ENCODE peak calls at places on chromosomes 7 and 10, in four cellular contexts. H, E, Q and M are unnamed samples.

GRCh38 chr10:87657370-87657769 is 2.3 kb upstream of the PAPSS2 start:
- DNase-seq in Q (no peak), H (no peak), E (peak), M (no peak)

GRCh38 chr10:77392851-77393250 is 244.8 kb downstream of the KCNMA1 start:
- DNase-seq in Q (no peak), H (no peak), E (peak), M (no peak)

GRCh38 chr10:31757374-31757773 is 171.3 kb downstream of the ARHGAP12 start:
- DNase-seq in H (no peak), Q (no peak), E (no peak), M (no peak)

GRCh38 chr10:8365935-8366911 is 311.7 kb downstream of the GATA3 start:
- DNase-seq in H (peak), Q (no peak), E (peak), M (no peak)

GRCh38 chr10:69769395-69769989 is 32.2 kb upstream of the COL13A1 start:
- DNase-seq in E (peak), H (no peak), Q (peak), M (no peak)

GRCh38 chr10:79331709-79332108 is 15.6 kb upstream of the PPIF start:
- DNase-seq in Q (no peak), H (no peak), E (peak), M (peak)

GRCh38 chr7:142308326-142308725 is 50.5 kb upstream of the PRSS58 start:
- DNase-seq in E (no peak), Q (no peak), H (no peak), M (no peak)

GRCh38 chr10:34255075-34255474 is 560.0 kb downstream of the PARD3 start:
- DNase-seq in Q (no peak), H (no peak), E (peak), M (no peak)

GRCh38 chr7:80139179-80139578 is 4.5 kb downstream of the GNAI1 start:
- DNase-seq in Q (no peak), E (peak), H (no peak), M (no peak)

GRCh38 chr7:69598081-69598486 is at the start of gene AUTS2:
- DNase-seq in E (peak), H (peak), Q (peak), M (peak)
- TF ChIP-seq HMGXB4 in E (no peak), H (no peak), Q (no peak), M (no peak)

DNA sequence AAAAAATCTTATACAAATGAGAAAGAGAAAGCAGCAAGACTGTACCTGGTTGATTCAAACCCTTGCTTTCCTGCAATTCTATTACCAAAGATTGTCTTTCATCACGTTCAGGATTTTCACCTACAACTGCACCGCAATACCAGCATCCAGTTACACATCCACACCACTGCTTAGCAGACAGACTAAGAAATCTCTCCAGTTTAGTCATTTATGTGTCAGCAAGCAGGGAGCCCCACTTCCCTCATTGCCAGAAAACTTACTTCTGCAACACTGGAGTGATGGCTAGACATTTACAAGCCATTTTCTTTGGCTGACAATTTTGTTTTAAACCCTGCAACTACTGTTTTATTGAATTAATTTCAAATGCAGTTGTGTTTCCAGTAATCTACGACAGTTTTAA is 359.6 kb upstream of the MEOX2 start:
- DNase-seq in H (no peak), E (no peak), Q (no peak), M (no peak)
- TF ChIP-seq HMGXB4 in H (no peak), E (no peak), Q (no peak), M (no peak)

DNA sequence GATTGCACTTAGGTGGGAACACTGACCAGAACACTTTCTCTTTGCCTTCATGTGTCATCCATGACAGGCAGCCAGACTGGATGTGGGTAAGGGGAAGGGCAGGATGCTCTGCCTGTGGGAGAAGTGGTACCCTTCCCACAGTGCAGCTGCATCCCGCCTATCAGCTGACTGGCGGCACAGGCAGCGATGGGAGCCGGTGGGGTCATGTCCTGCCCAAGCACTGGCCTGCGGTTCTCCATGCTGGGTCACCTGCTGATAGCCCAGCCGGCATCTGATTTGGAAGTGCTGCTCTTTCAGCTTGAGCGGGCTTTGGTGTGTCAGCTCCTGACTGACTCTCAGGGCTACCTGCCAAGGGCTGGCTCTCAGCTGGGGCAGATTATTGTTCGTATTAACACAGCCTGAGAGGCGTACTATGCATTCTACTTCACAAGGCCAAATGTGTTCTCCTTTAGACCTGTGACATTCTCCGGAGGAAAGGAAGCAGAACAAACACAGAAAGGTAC is 105.2 kb upstream of the PDLIM1 start:
- DNase-seq in Q (no peak), H (no peak), E (no peak), M (no peak)
- TF ChIP-seq HMGXB4 in Q (no peak), H (no peak), E (no peak), M (no peak)

DNA sequence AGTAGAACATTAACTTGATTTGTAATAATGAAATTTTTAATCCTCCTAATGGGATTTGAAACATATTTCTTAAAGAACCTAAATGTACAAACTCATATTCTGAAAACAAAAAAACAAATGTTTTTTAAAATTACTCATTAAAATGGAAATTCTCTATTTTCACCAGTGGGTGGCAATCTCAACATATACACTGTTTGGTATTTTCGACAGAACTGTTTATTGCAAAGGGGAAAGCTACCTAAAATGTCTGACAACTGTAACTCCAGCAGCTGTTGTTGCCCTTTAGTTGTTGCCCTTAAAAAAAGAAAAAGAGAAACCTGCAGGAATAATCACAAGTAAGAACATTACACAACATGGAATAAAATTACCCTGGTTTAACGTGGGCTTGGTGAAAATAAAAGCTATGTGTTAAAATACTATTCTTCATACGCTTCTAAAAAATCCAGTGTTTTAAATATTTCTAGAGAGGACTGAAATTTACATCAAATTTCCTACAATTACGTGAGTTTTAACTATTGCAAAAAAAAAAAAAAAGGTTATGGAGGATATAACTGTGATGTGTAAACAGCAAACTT is 54.5 kb downstream of the COL1A2 start:
- DNase-seq in Q (no peak), E (peak), H (peak), M (peak)
- TF ChIP-seq HMGXB4 in Q (no peak), E (no peak), H (no peak), M (no peak)

DNA sequence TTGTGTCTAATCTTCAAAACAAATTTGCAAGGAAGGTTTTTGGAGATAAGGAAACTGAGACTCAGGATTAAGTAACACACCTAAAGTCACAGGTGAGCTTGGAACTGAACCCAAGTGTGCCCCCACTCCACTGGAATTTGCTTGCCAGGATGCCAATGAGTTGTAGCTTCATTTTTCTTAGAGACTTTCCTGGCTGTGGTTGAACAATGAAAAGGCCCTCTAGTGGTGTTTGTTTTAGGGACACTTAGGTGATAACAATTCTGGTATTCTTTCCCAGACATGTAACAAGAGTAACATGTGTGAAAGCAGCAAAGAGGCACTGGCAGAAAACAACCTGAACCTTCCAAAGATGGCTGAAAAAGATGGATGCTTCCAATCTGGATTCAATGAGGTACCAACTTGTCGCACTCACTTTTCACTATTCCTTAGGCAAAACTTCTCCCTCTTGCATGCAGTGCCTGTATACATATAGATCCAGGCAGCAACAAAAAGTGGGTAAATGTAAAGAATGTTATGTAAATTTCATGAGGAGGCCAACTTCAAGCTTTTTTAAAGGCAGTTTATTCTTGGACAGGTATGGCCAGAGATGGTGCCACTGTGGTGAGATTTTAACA is 1.5 kb downstream of the IL6 start:
- DNase-seq in H (peak), Q (no peak), E (peak), M (peak)
- TF ChIP-seq HMGXB4 in H (no peak), Q (no peak), E (no peak), M (no peak)

GRCh38 chr10:51861731-51862130 is 162.3 kb upstream of the CSTF2T start:
- DNase-seq in E (no peak), Q (no peak), H (no peak), M (no peak)

GRCh38 chr10:51857326-51857725 is 157.9 kb upstream of the CSTF2T start:
- DNase-seq in E (no peak), H (no peak), Q (no peak), M (no peak)

GRCh38 chr10:51862149-51862548 is 162.8 kb upstream of the CSTF2T start:
- DNase-seq in E (no peak), Q (no peak), H (no peak), M (no peak)

DNA sequence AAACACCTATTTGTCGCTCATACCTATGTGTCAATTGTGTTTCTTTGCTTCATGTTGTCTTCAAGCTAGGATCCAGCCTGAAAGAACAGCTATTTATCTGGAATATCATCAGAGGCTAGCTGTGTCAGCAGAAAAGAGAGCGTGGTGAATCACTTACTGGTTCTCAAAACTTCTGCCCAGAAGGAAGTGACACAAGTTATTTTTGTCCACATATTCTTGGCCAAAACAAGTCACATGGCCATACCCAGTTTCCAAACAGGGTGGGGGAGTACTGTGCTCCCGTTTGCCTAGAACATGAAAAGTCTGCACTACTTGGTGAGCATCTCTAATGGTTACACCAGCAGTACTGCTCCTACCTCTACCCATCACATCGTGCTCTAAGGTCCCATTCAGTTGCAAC is 160.9 kb upstream of the CSTF2T start:
- DNase-seq in H (no peak), E (no peak), Q (no peak), M (no peak)
- TF ChIP-seq HMGXB4 in H (no peak), E (no peak), Q (no peak), M (no peak)

GRCh38 chr7:85750454-85750949 is 563.6 kb upstream of the SEMA3D start:
- DNase-seq in E (peak), Q (peak), H (peak), M (peak)
- TF ChIP-seq HMGXB4 in E (no peak), Q (no peak), H (no peak), M (no peak)